ENCODE peak calls at places on chromosomes 12 and 14, in eight cellular contexts. One of them, this sample, is unnamed.

GRCh38 chr12:128643106-128643651 is 180.6 kb downstream of the SLC15A4 start:
- DNase-seq in sigmoid colon: no peak
- DNase-seq in effector memory CD4-positive, alpha-beta T cell: no peak
- DNase-seq in HL-60: no peak
- DNase-seq in endodermal cell: no peak
- DNase-seq in brain microvascular endothelial cell: no peak
- DNase-seq in CD8-positive, alpha-beta T cell: no peak
- DNase-seq in choroid plexus epithelial cell: no peak
- DNase-seq in this sample: no peak

GRCh38 chr14:89678715-89679220 is 261.7 kb upstream of the FOXN3 start:
- DNase-seq in sigmoid colon: no peak
- DNase-seq in effector memory CD4-positive, alpha-beta T cell: no peak
- DNase-seq in HL-60: no peak
- DNase-seq in endodermal cell: no peak
- DNase-seq in brain microvascular endothelial cell: peak
- DNase-seq in CD8-positive, alpha-beta T cell: no peak
- DNase-seq in choroid plexus epithelial cell: peak
- DNase-seq in this sample: no peak

GRCh38 chr12:63420206-63420644 is 248.1 kb downstream of the DPY19L2 start:
- DNase-seq in sigmoid colon: no peak
- DNase-seq in effector memory CD4-positive, alpha-beta T cell: peak
- DNase-seq in HL-60: peak
- DNase-seq in endodermal cell: peak
- DNase-seq in brain microvascular endothelial cell: peak
- DNase-seq in CD8-positive, alpha-beta T cell: peak
- DNase-seq in choroid plexus epithelial cell: peak
- DNase-seq in this sample: peak

GRCh38 chr12:74538491-74539258 is 1.0 kb downstream of the ATXN7L3B start:
- DNase-seq in sigmoid colon: no peak
- DNase-seq in effector memory CD4-positive, alpha-beta T cell: peak
- DNase-seq in HL-60: peak
- DNase-seq in endodermal cell: no peak
- DNase-seq in brain microvascular endothelial cell: no peak
- DNase-seq in CD8-positive, alpha-beta T cell: peak
- DNase-seq in choroid plexus epithelial cell: peak
- DNase-seq in this sample: no peak

GRCh38 chr12:58888131-58888783 is 32.0 kb downstream of the LRIG3 start:
- DNase-seq in sigmoid colon: peak
- DNase-seq in effector memory CD4-positive, alpha-beta T cell: no peak
- DNase-seq in HL-60: no peak
- DNase-seq in endodermal cell: no peak
- DNase-seq in brain microvascular endothelial cell: peak
- DNase-seq in CD8-positive, alpha-beta T cell: no peak
- DNase-seq in choroid plexus epithelial cell: peak
- DNase-seq in this sample: peak

GRCh38 chr14:26960049-26960688 is 362.3 kb upstream of the NOVA1 start:
- DNase-seq in sigmoid colon: no peak
- DNase-seq in effector memory CD4-positive, alpha-beta T cell: no peak
- DNase-seq in HL-60: no peak
- DNase-seq in endodermal cell: peak
- DNase-seq in brain microvascular endothelial cell: no peak
- DNase-seq in CD8-positive, alpha-beta T cell: no peak
- DNase-seq in choroid plexus epithelial cell: no peak
- DNase-seq in this sample: no peak

GRCh38 chr14:24789277-24789832 is 155.4 kb upstream of the GZMB start:
- DNase-seq in sigmoid colon: no peak
- DNase-seq in effector memory CD4-positive, alpha-beta T cell: no peak
- DNase-seq in HL-60: no peak
- DNase-seq in endodermal cell: no peak
- DNase-seq in brain microvascular endothelial cell: no peak
- DNase-seq in CD8-positive, alpha-beta T cell: no peak
- DNase-seq in choroid plexus epithelial cell: no peak
- DNase-seq in this sample: no peak

GRCh38 chr12:51511546-51512260 is 79.3 kb upstream of the SCN8A start:
- DNase-seq in sigmoid colon: no peak
- DNase-seq in effector memory CD4-positive, alpha-beta T cell: no peak
- DNase-seq in HL-60: no peak
- DNase-seq in endodermal cell: peak
- DNase-seq in brain microvascular endothelial cell: no peak
- DNase-seq in CD8-positive, alpha-beta T cell: no peak
- DNase-seq in choroid plexus epithelial cell: no peak
- DNase-seq in this sample: no peak

GRCh38 chr12:102169922-102170698 is 27.5 kb downstream of the PMCH start:
- DNase-seq in sigmoid colon: no peak
- DNase-seq in effector memory CD4-positive, alpha-beta T cell: no peak
- DNase-seq in HL-60: no peak
- DNase-seq in endodermal cell: no peak
- DNase-seq in brain microvascular endothelial cell: peak
- DNase-seq in CD8-positive, alpha-beta T cell: no peak
- DNase-seq in choroid plexus epithelial cell: peak
- DNase-seq in this sample: no peak

GRCh38 chr14:70416322-70416716 is 571 bp downstream of the SYNJ2BP start:
- DNase-seq in sigmoid colon: no peak
- DNase-seq in effector memory CD4-positive, alpha-beta T cell: no peak
- DNase-seq in HL-60: no peak
- DNase-seq in endodermal cell: no peak
- DNase-seq in brain microvascular endothelial cell: peak
- DNase-seq in CD8-positive, alpha-beta T cell: no peak
- DNase-seq in choroid plexus epithelial cell: peak
- DNase-seq in this sample: no peak

GRCh38 chr12:109782322-109782695 is 50.9 kb downstream of the TRPV4 start:
- DNase-seq in sigmoid colon: no peak
- DNase-seq in effector memory CD4-positive, alpha-beta T cell: no peak
- DNase-seq in HL-60: no peak
- DNase-seq in endodermal cell: no peak
- DNase-seq in brain microvascular endothelial cell: no peak
- DNase-seq in CD8-positive, alpha-beta T cell: no peak
- DNase-seq in choroid plexus epithelial cell: no peak
- DNase-seq in this sample: no peak

GRCh38 chr14:89013698-89014569 is 189.5 kb downstream of the TTC8 start:
- DNase-seq in sigmoid colon: no peak
- DNase-seq in effector memory CD4-positive, alpha-beta T cell: no peak
- DNase-seq in HL-60: no peak
- DNase-seq in endodermal cell: no peak
- DNase-seq in brain microvascular endothelial cell: no peak
- DNase-seq in CD8-positive, alpha-beta T cell: no peak
- DNase-seq in choroid plexus epithelial cell: no peak
- DNase-seq in this sample: no peak

GRCh38 chr14:60183724-60184596 is 18.8 kb upstream of the DHRS7 start:
- DNase-seq in sigmoid colon: no peak
- DNase-seq in effector memory CD4-positive, alpha-beta T cell: peak
- DNase-seq in HL-60: no peak
- DNase-seq in endodermal cell: no peak
- DNase-seq in brain microvascular endothelial cell: peak
- DNase-seq in CD8-positive, alpha-beta T cell: no peak
- DNase-seq in choroid plexus epithelial cell: peak
- DNase-seq in this sample: peak

GRCh38 chr12:51632598-51632997 is 41.6 kb downstream of the SCN8A start:
- DNase-seq in sigmoid colon: no peak
- DNase-seq in effector memory CD4-positive, alpha-beta T cell: no peak
- DNase-seq in HL-60: no peak
- DNase-seq in endodermal cell: no peak
- DNase-seq in brain microvascular endothelial cell: no peak
- DNase-seq in CD8-positive, alpha-beta T cell: no peak
- DNase-seq in choroid plexus epithelial cell: no peak
- DNase-seq in this sample: no peak

GRCh38 chr14:54727929-54728328 is 161.0 kb downstream of the SAMD4A start:
- DNase-seq in sigmoid colon: peak
- DNase-seq in effector memory CD4-positive, alpha-beta T cell: no peak
- DNase-seq in HL-60: no peak
- DNase-seq in endodermal cell: no peak
- DNase-seq in brain microvascular endothelial cell: no peak
- DNase-seq in CD8-positive, alpha-beta T cell: no peak
- DNase-seq in choroid plexus epithelial cell: no peak
- DNase-seq in this sample: no peak

GRCh38 chr12:48184549-48184922 is 1.1 kb downstream of the CCDC184 start:
- DNase-seq in sigmoid colon: no peak
- DNase-seq in effector memory CD4-positive, alpha-beta T cell: no peak
- DNase-seq in HL-60: no peak
- DNase-seq in endodermal cell: peak
- DNase-seq in brain microvascular endothelial cell: no peak
- DNase-seq in CD8-positive, alpha-beta T cell: no peak
- DNase-seq in choroid plexus epithelial cell: no peak
- DNase-seq in this sample: no peak

GRCh38 chr12:121284551-121285390 is 11.7 kb downstream of the CAMKK2 start:
- DNase-seq in sigmoid colon: peak
- DNase-seq in effector memory CD4-positive, alpha-beta T cell: no peak
- DNase-seq in HL-60: no peak
- DNase-seq in endodermal cell: peak
- DNase-seq in brain microvascular endothelial cell: no peak
- DNase-seq in CD8-positive, alpha-beta T cell: no peak
- DNase-seq in choroid plexus epithelial cell: peak
- DNase-seq in this sample: no peak

GRCh38 chr12:102946042-102946441 is 11.4 kb upstream of the ASCL1 start:
- DNase-seq in sigmoid colon: no peak
- DNase-seq in effector memory CD4-positive, alpha-beta T cell: no peak
- DNase-seq in HL-60: no peak
- DNase-seq in endodermal cell: no peak
- DNase-seq in brain microvascular endothelial cell: no peak
- DNase-seq in CD8-positive, alpha-beta T cell: no peak
- DNase-seq in choroid plexus epithelial cell: no peak
- DNase-seq in this sample: no peak

GRCh38 chr14:96001866-96002510 is 37.2 kb upstream of the C14orf132 start:
- DNase-seq in sigmoid colon: no peak
- DNase-seq in effector memory CD4-positive, alpha-beta T cell: no peak
- DNase-seq in HL-60: no peak
- DNase-seq in endodermal cell: peak
- DNase-seq in brain microvascular endothelial cell: no peak
- DNase-seq in CD8-positive, alpha-beta T cell: no peak
- DNase-seq in choroid plexus epithelial cell: peak
- DNase-seq in this sample: peak

GRCh38 chr12:112924986-112925385 is 13.3 kb upstream of the OAS3 start:
- DNase-seq in sigmoid colon: no peak
- DNase-seq in effector memory CD4-positive, alpha-beta T cell: no peak
- DNase-seq in HL-60: no peak
- DNase-seq in endodermal cell: no peak
- DNase-seq in brain microvascular endothelial cell: no peak
- DNase-seq in CD8-positive, alpha-beta T cell: no peak
- DNase-seq in choroid plexus epithelial cell: no peak
- DNase-seq in this sample: no peak
- H3K4me3 ChIP-seq in sigmoid colon: no peak
- H3K4me3 ChIP-seq in effector memory CD4-positive, alpha-beta T cell: no peak
- H3K4me3 ChIP-seq in HL-60: no peak
- H3K4me3 ChIP-seq in endodermal cell: no peak
- H3K4me3 ChIP-seq in brain microvascular endothelial cell: no peak
- H3K4me3 ChIP-seq in CD8-positive, alpha-beta T cell: no peak
- H3K4me3 ChIP-seq in choroid plexus epithelial cell: no peak
- H3K4me3 ChIP-seq in this sample: no peak

GRCh38 chr12:132571051-132571450 is 39.3 kb downstream of the LRCOL1 start:
- DNase-seq in sigmoid colon: no peak
- DNase-seq in effector memory CD4-positive, alpha-beta T cell: no peak
- DNase-seq in HL-60: no peak
- DNase-seq in endodermal cell: no peak
- DNase-seq in brain microvascular endothelial cell: no peak
- DNase-seq in CD8-positive, alpha-beta T cell: no peak
- DNase-seq in choroid plexus epithelial cell: no peak
- DNase-seq in this sample: no peak

GRCh38 chr12:132569856-132570480 is 40.4 kb downstream of the LRCOL1 start:
- DNase-seq in sigmoid colon: no peak
- DNase-seq in effector memory CD4-positive, alpha-beta T cell: no peak
- DNase-seq in HL-60: no peak
- DNase-seq in endodermal cell: no peak
- DNase-seq in brain microvascular endothelial cell: no peak
- DNase-seq in CD8-positive, alpha-beta T cell: no peak
- DNase-seq in choroid plexus epithelial cell: no peak
- DNase-seq in this sample: no peak

GRCh38 chr12:132570635-132571034 is 39.7 kb downstream of the LRCOL1 start:
- DNase-seq in sigmoid colon: no peak
- DNase-seq in effector memory CD4-positive, alpha-beta T cell: no peak
- DNase-seq in HL-60: no peak
- DNase-seq in endodermal cell: no peak
- DNase-seq in brain microvascular endothelial cell: no peak
- DNase-seq in CD8-positive, alpha-beta T cell: no peak
- DNase-seq in choroid plexus epithelial cell: no peak
- DNase-seq in this sample: no peak

GRCh38 chr12:132568301-132568700 is 42.1 kb downstream of the LRCOL1 start:
- DNase-seq in sigmoid colon: no peak
- DNase-seq in effector memory CD4-positive, alpha-beta T cell: no peak
- DNase-seq in HL-60: no peak
- DNase-seq in endodermal cell: no peak
- DNase-seq in brain microvascular endothelial cell: no peak
- DNase-seq in CD8-positive, alpha-beta T cell: no peak
- DNase-seq in choroid plexus epithelial cell: no peak
- DNase-seq in this sample: no peak

GRCh38 chr12:132568826-132569480 is 41.4 kb downstream of the LRCOL1 start:
- DNase-seq in sigmoid colon: no peak
- DNase-seq in effector memory CD4-positive, alpha-beta T cell: no peak
- DNase-seq in HL-60: no peak
- DNase-seq in endodermal cell: no peak
- DNase-seq in brain microvascular endothelial cell: no peak
- DNase-seq in CD8-positive, alpha-beta T cell: no peak
- DNase-seq in choroid plexus epithelial cell: no peak
- DNase-seq in this sample: no peak
- H3K4me3 ChIP-seq in sigmoid colon: no peak
- H3K4me3 ChIP-seq in effector memory CD4-positive, alpha-beta T cell: no peak
- H3K4me3 ChIP-seq in HL-60: no peak
- H3K4me3 ChIP-seq in endodermal cell: no peak
- H3K4me3 ChIP-seq in brain microvascular endothelial cell: no peak
- H3K4me3 ChIP-seq in CD8-positive, alpha-beta T cell: no peak
- H3K4me3 ChIP-seq in choroid plexus epithelial cell: no peak
- H3K4me3 ChIP-seq in this sample: no peak

DNA sequence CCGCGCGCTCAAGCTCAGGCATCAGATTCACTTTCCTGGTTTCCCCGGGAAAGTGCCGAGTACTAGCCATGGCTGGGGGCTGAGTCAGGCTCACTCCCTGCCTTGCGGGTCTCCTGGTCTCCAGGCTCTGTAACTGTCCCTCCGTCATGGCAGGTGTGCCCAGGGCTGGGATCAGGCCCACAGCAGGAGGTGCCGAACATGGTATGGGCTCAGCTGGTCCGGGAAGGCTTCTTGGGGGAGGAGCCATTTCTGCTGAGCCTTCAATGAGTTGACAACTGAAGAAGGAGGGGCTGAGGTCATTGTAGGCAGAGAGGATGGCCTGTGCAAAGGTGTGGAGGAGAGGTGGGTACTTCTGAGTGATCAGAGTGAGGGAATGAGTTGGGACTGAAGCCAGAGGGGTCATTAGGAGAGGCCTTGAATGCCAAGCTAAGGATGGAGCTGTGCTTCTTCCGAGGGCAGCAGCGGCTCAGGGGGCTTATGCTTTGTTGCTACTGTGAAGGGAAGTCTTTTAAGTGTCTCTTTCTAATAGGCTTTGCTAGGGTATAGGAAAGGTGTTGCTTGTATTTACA is 769 bp downstream of the EXOC3L4 start:
- DNase-seq in sigmoid colon: no peak
- DNase-seq in effector memory CD4-positive, alpha-beta T cell: no peak
- DNase-seq in HL-60: no peak
- DNase-seq in endodermal cell: no peak
- DNase-seq in brain microvascular endothelial cell: no peak
- DNase-seq in CD8-positive, alpha-beta T cell: no peak
- DNase-seq in choroid plexus epithelial cell: no peak
- DNase-seq in this sample: no peak
- H3K4me3 ChIP-seq in sigmoid colon: no peak
- H3K4me3 ChIP-seq in effector memory CD4-positive, alpha-beta T cell: no peak
- H3K4me3 ChIP-seq in HL-60: no peak
- H3K4me3 ChIP-seq in endodermal cell: no peak
- H3K4me3 ChIP-seq in brain microvascular endothelial cell: no peak
- H3K4me3 ChIP-seq in CD8-positive, alpha-beta T cell: no peak
- H3K4me3 ChIP-seq in choroid plexus epithelial cell: no peak
- H3K4me3 ChIP-seq in this sample: no peak

GRCh38 chr14:20435454-20436362 is at the start of gene KLHL33:
- DNase-seq in sigmoid colon: no peak
- DNase-seq in effector memory CD4-positive, alpha-beta T cell: no peak
- DNase-seq in HL-60: no peak
- DNase-seq in endodermal cell: no peak
- DNase-seq in brain microvascular endothelial cell: no peak
- DNase-seq in CD8-positive, alpha-beta T cell: no peak
- DNase-seq in choroid plexus epithelial cell: peak
- DNase-seq in this sample: no peak
- H3K4me3 ChIP-seq in sigmoid colon: peak
- H3K4me3 ChIP-seq in effector memory CD4-positive, alpha-beta T cell: no peak
- H3K4me3 ChIP-seq in HL-60: no peak
- H3K4me3 ChIP-seq in endodermal cell: no peak
- H3K4me3 ChIP-seq in brain microvascular endothelial cell: peak
- H3K4me3 ChIP-seq in CD8-positive, alpha-beta T cell: no peak
- H3K4me3 ChIP-seq in choroid plexus epithelial cell: peak
- H3K4me3 ChIP-seq in this sample: peak

This sample was measured in skeletal muscle cell.